ENCODE peak calls at places on chromosomes 4 and X, in eight cellular contexts. D is lung, Y is MM.1S, R is astrocyte of the spinal cord, P is fibroblast of the aortic adventitia, Q is cardiac muscle cell, E is uterus, G is AG04450. I is an unnamed sample.

GRCh38 chr4:37759833-37760232 is 66.7 kb upstream of the PGM2 start:
- DNase-seq in G (no peak), R (no peak), D (no peak), Y (no peak), E (no peak), P (no peak), Q (no peak), I (no peak)

GRCh38 chrX:40243699-40244098 is 145.9 kb upstream of the BCOR start:
- DNase-seq in Y (no peak), D (no peak), G (no peak), P (no peak), R (no peak), Q (no peak), E (no peak), I (no peak)

GRCh38 chr4:77095101-77095826 is 19.5 kb upstream of the CCNI start:
- DNase-seq in Q (peak), R (peak), Y (peak), E (peak), P (peak), G (peak), D (peak), I (peak)

GRCh38 chr4:141410839-141411238 is 190.1 kb downstream of the ZNF330 start:
- DNase-seq in R (peak), G (peak), D (no peak), E (no peak), Q (peak), Y (no peak), P (peak), I (peak)

GRCh38 chr4:126807132-126807531 is 825.6 kb upstream of the INTU start:
- DNase-seq in Y (no peak), P (no peak), G (no peak), D (no peak), E (no peak), R (no peak), Q (no peak), I (peak)

GRCh38 chr4:95077864-95078263 is 320.1 kb downstream of the BMPR1B start:
- DNase-seq in D (no peak), E (no peak), P (no peak), Y (no peak), G (no peak), Q (no peak), R (peak), I (no peak)

GRCh38 chr4:67126115-67126514 is 419.2 kb downstream of the CENPC start:
- DNase-seq in G (no peak), D (no peak), E (no peak), R (no peak), Q (no peak), Y (no peak), P (no peak), I (no peak)

GRCh38 chr4:83504974-83505373 is 20.1 kb upstream of the ABRAXAS1 start:
- DNase-seq in G (no peak), Q (no peak), P (no peak), Y (no peak), E (no peak), R (no peak), D (no peak), I (no peak)

GRCh38 chr4:7607156-7607910 is 172.6 kb upstream of the PSAPL1 start:
- DNase-seq in R (no peak), Q (peak), P (no peak), G (no peak), Y (no peak), D (no peak), E (no peak), I (no peak)

GRCh38 chr4:93066746-93067145 is 761.8 kb upstream of the ATOH1 start:
- DNase-seq in R (peak), Y (no peak), Q (peak), G (no peak), D (no peak), P (no peak), E (no peak), I (peak)

GRCh38 chr4:108906006-108906405 is 143.2 kb upstream of the ETNPPL start:
- DNase-seq in P (no peak), E (no peak), D (no peak), R (no peak), Q (no peak), G (no peak), Y (no peak), I (no peak)

GRCh38 chr4:155173371-155173770 is 35.1 kb upstream of the NPY2R start:
- DNase-seq in G (no peak), D (no peak), E (no peak), R (peak), Q (peak), P (peak), Y (no peak), I (no peak)

GRCh38 chrX:134761788-134762187 is 103.5 kb upstream of the PLAC1 start:
- DNase-seq in E (no peak), D (no peak), R (no peak), Q (peak), G (no peak), P (no peak), Y (peak), I (peak)

GRCh38 chr4:75561789-75562188 is 5.9 kb downstream of the ODAPH start:
- DNase-seq in Y (no peak), Q (peak), R (no peak), E (no peak), D (peak), P (no peak), G (no peak), I (no peak)

GRCh38 chrX:79715448-79715847 is 299.1 kb upstream of the TBX22 start:
- DNase-seq in G (no peak), R (no peak), Y (no peak), Q (no peak), D (no peak), E (no peak), P (no peak), I (no peak)

GRCh38 chrX:44055638-44056037 is 82.4 kb upstream of the NDP start:
- DNase-seq in Q (no peak), Y (no peak), D (no peak), G (no peak), P (no peak), R (no peak), E (no peak), I (no peak)

DNA sequence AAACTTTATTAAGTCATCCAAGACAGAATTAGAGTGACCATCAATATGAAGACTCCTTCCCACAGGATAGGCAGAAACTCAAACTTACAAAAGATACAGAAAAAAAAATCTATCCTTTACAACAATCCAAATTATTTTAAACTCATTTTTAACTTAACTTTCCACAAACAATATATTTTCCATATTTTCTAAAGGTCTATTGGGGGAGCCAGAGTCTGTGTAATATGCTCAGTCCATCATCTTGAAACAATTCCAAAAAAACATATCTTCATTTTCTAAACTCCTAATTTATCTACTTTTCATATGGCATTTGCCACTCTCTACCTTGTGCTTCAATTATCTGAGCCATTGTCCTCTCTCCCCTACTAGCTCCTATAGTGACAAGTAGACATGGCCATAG is 378.1 kb downstream of the PDGFC start:
- DNase-seq in Y (no peak), P (peak), D (no peak), Q (no peak), R (no peak), G (no peak), E (no peak), I (no peak)
- TF ChIP-seq CTCF in Y (no peak), P (peak), D (no peak), Q (no peak), R (no peak), G (no peak), E (no peak), I (no peak)

GRCh38 chr4:180550106-180550505 is 1693.1 kb upstream of the TENM3 start:
- DNase-seq in D (no peak), Y (no peak), P (no peak), Q (no peak), G (no peak), E (no peak), R (no peak), I (no peak)
- H3K4me3 ChIP-seq in D (no peak), Y (no peak), P (no peak), Q (no peak), G (no peak), E (no peak), R (no peak), I (no peak)

GRCh38 chrX:120251471-120252011 is 929 bp downstream of the ZBTB33 start:
- DNase-seq in R (peak), D (no peak), P (peak), Y (peak), G (no peak), E (peak), Q (peak), I (peak)

GRCh38 chrX:120244735-120245498 is 5.7 kb upstream of the ZBTB33 start:
- DNase-seq in Q (peak), E (peak), R (peak), G (peak), P (peak), D (peak), Y (peak), I (peak)

GRCh38 chrX:120253784-120254183 is 3.2 kb downstream of the ZBTB33 start:
- DNase-seq in R (no peak), D (no peak), G (no peak), Q (no peak), E (no peak), P (no peak), Y (no peak), I (no peak)

DNA sequence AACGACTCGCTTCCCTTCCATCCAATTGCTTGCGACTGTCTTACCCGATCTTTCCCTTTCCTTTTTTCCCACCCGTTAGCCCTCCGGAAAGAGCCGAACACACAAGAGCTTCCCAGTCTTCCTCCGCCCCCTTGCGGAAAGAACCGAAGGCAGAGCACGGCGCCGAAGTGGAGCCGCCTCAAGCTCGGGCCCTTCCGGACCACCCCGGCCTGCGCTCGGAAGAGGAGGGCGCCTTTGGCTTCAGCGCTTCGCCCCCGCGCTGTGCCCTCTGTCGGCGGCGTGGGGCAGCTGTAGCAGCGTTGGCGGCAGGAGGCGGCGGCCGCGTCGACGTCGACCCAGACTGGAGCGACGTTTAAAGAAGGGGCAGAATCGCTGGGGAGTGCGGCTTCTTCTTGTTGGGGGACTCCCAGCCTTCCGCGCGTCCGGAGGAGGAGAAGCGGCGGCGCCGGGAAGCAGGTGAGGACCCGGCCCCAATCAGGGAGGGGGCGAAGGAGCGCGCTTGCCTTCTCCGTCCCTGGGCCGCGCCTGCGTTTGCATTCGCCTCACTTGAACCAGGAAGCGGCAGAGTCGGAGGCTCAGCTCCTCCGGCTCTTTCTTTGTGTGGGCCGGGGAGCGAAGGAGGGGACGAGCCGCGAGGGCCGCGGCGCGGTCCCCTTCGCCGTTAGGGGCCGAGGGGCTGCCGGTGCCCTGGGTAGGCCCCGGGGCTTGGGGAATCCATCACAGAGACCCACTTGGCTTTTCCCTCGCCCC is at the start of gene ZBTB33:
- DNase-seq in G (peak), R (peak), E (peak), Q (peak), P (peak), Y (peak), D (peak), I (peak)
- TF ChIP-seq CTCF in G (peak), R (peak), E (peak), Q (peak), P (peak), Y (peak), D (no peak), I (peak)

DNA sequence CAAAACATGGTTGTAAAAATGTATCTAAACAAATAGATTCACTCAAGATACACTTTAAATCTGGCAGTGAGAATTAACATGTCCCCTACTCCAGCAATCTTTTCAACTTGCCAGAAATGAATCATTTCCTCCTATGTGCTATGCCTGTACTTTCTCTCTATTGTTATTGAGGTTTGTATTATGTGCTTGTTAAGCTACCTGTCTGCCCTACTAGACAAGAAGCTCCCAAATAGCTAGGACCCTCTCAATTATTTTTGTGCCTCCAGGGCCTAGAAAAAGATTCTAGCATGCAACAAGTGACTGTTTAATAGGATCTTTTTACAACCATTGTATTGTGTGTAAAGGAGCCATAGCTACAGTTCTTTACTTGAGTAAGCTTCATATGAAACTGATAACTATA is 3.5 kb upstream of the SAP30 start:
- DNase-seq in Q (peak), Y (no peak), D (no peak), E (no peak), P (peak), G (no peak), R (peak), I (peak)
- H3K4me3 ChIP-seq in Q (peak), Y (no peak), D (no peak), E (no peak), P (no peak), G (no peak), R (no peak), I (no peak)

DNA sequence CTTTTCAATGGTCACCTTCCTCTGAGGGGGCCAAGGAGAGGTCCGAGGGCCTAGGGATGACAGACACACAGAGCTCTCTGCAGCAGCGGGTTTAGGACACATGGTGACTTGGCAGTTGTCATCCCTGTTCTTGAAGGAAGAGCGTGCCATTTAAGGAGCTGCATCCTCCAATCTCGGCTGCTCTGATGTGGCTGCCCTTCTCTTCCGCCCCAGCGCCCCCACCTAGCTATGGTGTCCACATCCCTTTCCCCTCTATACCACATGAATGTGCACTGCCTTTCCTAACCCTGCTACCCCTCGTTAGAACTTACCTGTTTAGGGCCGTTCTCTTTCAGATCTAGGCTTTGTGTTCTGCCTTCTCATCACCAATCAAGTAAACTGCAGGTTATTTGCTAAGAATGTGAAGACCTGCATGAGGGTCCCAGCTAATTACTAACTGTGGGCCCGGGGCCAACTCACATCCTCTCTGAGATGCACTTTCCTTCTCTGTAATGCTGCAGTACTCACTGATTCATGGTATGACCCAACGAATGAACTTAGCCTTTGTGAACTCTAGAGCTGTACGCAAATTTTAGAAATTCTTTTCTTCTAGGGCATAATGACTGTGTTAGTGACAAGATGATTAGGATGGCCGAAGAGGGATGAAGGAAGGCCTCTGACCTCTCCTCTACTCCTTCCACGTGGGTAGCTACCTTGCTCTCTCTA is 38.2 kb downstream of the CHST7 start:
- DNase-seq in G (no peak), Y (no peak), P (no peak), Q (no peak), R (no peak), E (no peak), D (no peak), I (no peak)
- TF ChIP-seq CTCF in G (no peak), Y (no peak), P (no peak), Q (no peak), R (no peak), E (no peak), D (no peak), I (no peak)

DNA sequence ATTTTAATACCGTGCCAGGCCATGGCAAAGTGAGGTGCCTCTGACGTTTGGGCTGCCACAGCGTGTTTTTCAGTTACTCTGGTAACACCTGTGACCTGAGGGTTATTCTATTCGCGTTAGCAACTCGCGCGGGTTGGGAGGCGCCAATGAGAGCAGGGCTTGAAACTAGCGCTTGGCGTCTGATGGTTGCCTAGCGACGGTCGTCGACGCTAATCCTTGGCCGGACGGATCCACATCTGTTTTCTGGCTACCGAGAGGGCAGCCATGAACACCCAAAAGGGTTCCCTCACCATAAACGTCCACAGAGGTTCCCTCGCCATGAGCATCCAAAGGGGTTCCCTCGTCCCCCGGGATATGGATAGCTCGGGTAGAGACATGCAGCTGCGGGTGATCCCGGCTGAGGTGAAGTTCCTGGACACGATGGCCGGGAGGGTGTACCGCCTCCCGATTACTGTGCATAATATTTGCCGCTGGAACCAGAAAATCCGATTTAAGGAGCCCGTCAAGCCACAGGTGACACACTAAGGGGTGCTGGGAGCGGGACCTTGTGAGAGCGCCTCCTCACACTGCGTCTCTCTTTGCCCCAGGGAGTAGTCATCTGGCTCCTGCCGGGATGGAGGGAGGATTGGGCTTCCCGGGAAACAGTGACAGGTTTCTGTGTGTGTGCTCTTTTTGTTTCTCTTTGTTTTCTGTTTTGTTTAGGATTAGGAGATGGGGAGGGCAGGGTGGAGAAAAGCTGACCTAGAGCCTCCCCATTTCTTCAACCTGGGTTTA is at the start of gene CFAP47:
- DNase-seq in Y (peak), R (peak), Q (no peak), P (no peak), E (no peak), D (peak), G (no peak), I (no peak)
- H3K4me3 ChIP-seq in Y (peak), R (peak), Q (peak), P (no peak), E (no peak), D (no peak), G (no peak), I (no peak)

DNA sequence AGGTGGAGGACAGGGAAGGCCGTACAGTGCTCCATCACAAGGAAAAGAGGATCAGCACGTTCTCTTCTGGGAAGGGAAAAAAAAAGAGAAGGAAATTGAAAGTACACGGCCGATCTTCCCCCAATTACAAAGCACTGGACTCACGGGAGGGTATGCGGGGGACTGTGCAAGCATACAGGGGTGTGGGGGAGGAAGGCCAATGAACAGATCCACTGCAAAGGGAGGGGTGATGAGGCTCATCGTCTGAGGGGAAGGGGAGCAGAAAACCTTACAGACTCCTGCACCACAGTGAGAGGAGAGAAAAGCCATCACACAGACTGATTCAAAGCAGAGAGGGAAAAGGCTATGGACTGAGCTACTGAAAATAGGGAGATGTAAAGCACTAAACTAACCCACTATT is 1.1 kb downstream of the ELK1 start:
- DNase-seq in Q (peak), R (no peak), P (no peak), E (no peak), G (no peak), D (no peak), Y (no peak), I (no peak)
- TF ChIP-seq CTCF in Q (no peak), R (no peak), P (no peak), E (no peak), G (no peak), D (no peak), Y (no peak), I (no peak)

GRCh38 chrX:153828308-153828707 is 2.0 kb downstream of the PDZD4 start:
- DNase-seq in R (no peak), D (no peak), P (no peak), G (no peak), E (no peak), Q (peak), Y (no peak), I (no peak)
- H3K4me3 ChIP-seq in R (no peak), D (no peak), P (no peak), G (no peak), E (peak), Q (no peak), Y (no peak), I (no peak)

DNA sequence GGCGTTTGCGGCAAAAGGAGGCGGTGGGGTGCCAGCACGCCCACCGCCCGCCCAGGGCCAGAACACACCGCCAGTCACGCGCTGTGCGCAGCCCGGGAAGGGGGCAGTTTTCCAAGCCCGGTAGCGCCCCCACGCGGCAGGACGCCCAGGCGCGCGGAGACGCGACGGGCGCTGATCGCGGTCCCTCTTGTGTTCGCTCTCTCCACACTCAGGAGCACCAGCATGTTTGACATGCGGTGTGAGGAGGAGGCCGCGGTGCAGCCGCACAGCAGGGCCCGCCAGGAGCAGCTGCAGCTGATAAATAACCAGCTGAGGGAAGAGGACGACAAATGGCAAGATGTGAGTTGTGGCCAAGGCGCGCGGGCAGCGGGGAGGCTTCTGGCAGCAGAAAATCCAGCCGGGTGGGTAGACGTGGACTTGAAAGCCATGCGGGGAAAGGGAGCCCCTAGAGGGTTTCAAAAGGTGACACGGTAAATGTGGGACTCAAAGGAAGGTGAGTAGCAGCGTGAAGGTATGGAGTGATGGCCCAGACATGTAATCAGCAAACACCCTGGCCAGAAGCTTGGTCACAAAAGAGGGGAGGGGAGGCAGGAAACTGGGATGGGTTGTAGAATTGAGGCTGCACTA is 104.1 kb downstream of the PHOX2B start:
- DNase-seq in Y (no peak), E (no peak), P (peak), G (no peak), R (peak), D (peak), Q (peak), I (peak)
- TF ChIP-seq CTCF in Y (no peak), E (peak), P (peak), G (peak), R (peak), D (peak), Q (peak), I (peak)

I was measured in foreskin fibroblast.